ENCODE peak calls at places on chromosomes 5 and 9, in nine cellular contexts. A is osteocyte; B is fibroblast of the aortic adventitia; U is CD4-positive, alpha-beta T cell; V is heart left ventricle; H is lower lobe of right lung; D is AG04449; C is progenitor cell of endocrine pancreas; Y is A549. K is an unnamed sample.

GRCh38 chr5:26578002-26578401 is 460.4 kb downstream of the CDH9 start:
- DNase-seq in D (no peak), U (no peak), B (no peak), A (no peak), Y (no peak), C (no peak), V (no peak), H (no peak), K (no peak)

GRCh38 chr9:74573792-74574191 is 76.7 kb downstream of the RORB start:
- DNase-seq in B (no peak), C (no peak), V (no peak), Y (no peak), A (no peak), U (no peak), H (no peak), D (no peak), K (no peak)

GRCh38 chr9:106203832-106204516 is 509.6 kb downstream of the TMEM38B start:
- DNase-seq in H (no peak), Y (no peak), A (no peak), D (no peak), B (no peak), V (no peak), C (no peak), U (no peak), K (no peak)

GRCh38 chr5:115840825-115841224 is 540 bp downstream of the ATG12 start:
- DNase-seq in V (no peak), A (no peak), U (no peak), C (no peak), Y (no peak), H (no peak), B (no peak), D (no peak), K (no peak)

GRCh38 chr5:135695656-135696055 is 116.9 kb upstream of the CXCL14 start:
- DNase-seq in U (no peak), H (no peak), C (no peak), V (no peak), A (peak; percentile 76), Y (no peak), B (no peak), D (no peak), K (no peak)

GRCh38 chr9:122364783-122365150 is 6.1 kb upstream of the PTGS1 start:
- DNase-seq in D (no peak), A (no peak), B (peak; percentile 56), U (no peak), V (no peak), H (no peak), Y (no peak), C (no peak), K (no peak)

GRCh38 chr5:75337366-75338021 is 474 bp downstream of the HMGCR start:
- DNase-seq in D (no peak), H (no peak), Y (no peak), B (no peak), U (peak; percentile 3), A (peak; percentile 86), C (peak; percentile 27), V (no peak), K (peak; percentile 61)

GRCh38 chr5:42620579-42621216 is 135.9 kb upstream of the CCDC152 start:
- DNase-seq in H (no peak), U (no peak), A (no peak), D (no peak), B (peak; percentile 13), V (no peak), Y (no peak), C (no peak), K (no peak)

GRCh38 chr5:106827061-106827460 is 843.7 kb downstream of the EFNA5 start:
- DNase-seq in V (no peak), Y (no peak), B (no peak), U (no peak), H (no peak), C (no peak), A (no peak), D (peak; percentile 16), K (no peak)

GRCh38 chr9:138111607-138112006 is 234.0 kb downstream of the CACNA1B start:
- DNase-seq in H (no peak), B (no peak), V (no peak), C (no peak), D (no peak), Y (no peak), U (no peak), A (peak; percentile 73), K (no peak)

GRCh38 chr5:96151891-96152290 is 190.2 kb upstream of the ELL2 start:
- DNase-seq in U (no peak), D (no peak), C (no peak), A (no peak), B (no peak), V (no peak), Y (no peak), H (no peak), K (no peak)

GRCh38 chr5:78841767-78842166 is 143.3 kb downstream of the ARSB start:
- DNase-seq in H (no peak), D (no peak), A (no peak), B (peak; percentile 53), Y (no peak), C (no peak), V (no peak), U (no peak), K (no peak)

GRCh38 chr5:39714036-39714698 is 289.4 kb upstream of the DAB2 start:
- DNase-seq in H (no peak), B (peak; percentile 84), A (no peak), C (peak; percentile 16), V (no peak), Y (peak; percentile 27), D (no peak), U (peak; percentile 18), K (peak; percentile 55)

GRCh38 chr9:132381966-132382541 is 24.6 kb downstream of the TTF1 start:
- DNase-seq in Y (no peak), A (no peak), H (no peak), U (no peak), D (no peak), C (no peak), V (no peak), B (no peak), K (no peak)

GRCh38 chr9:134323741-134324358 is 2.4 kb upstream of the RXRA start:
- DNase-seq in U (no peak), V (peak; percentile 62), A (no peak), Y (no peak), B (no peak), H (peak; percentile 83), D (no peak), C (no peak), K (no peak)

GRCh38 chr5:29214821-29215220 is 1978.7 kb upstream of the CDH6 start:
- DNase-seq in Y (no peak), D (no peak), A (no peak), C (no peak), B (peak; percentile 51), U (no peak), H (no peak), V (no peak), K (no peak)

GRCh38 chr5:136113606-136114005 is 19.0 kb upstream of the SMAD5 start:
- DNase-seq in A (no peak), Y (no peak), H (no peak), V (no peak), B (no peak), D (no peak), C (no peak), U (no peak), K (no peak)

DNA sequence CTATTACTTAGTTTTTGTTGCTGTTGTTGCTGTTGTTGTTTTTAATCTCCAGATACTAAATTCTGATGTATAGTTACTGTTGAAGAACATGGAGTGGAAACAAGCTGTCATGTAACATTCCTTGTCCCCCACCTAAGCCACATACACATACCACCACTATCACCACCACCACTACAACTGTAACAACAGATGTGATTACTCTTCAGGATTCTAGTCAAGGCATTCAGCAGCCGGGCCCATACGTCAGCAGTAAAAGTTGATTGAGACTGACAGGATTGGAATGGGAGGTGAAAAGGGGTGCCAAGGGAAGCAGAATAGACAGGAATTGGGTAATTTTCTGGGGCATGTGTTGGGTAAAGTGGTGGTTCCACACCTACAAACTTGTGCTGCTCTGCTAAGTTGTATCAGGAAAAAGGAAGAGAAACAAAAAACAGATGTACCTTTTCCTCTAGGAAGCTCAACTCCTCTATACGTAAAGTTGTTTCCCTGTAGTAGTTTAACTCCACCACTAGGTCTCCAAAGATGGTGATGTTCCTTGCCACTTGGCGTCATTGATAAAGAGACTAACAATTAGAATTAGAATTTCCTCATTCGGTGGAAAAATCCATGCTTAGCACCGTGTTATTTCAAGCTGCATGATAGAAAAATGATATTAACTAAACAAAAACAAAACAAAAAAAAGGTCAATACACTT is 138.6 kb downstream of the ARRDC3 start:
- DNase-seq in B (no peak), Y (no peak), A (no peak), H (no peak), D (no peak), V (no peak), U (no peak), C (no peak), K (no peak)
- TF ChIP-seq CTCF in B (no peak), Y (no peak), A (peak; percentile 15), H (no peak), D (no peak), V (no peak), U (no peak), C (no peak), K (peak; percentile 15)

GRCh38 chr9:84570482-84571154 is 98.9 kb upstream of the NTRK2 start:
- DNase-seq in Y (no peak), B (peak; percentile 0), A (no peak), C (no peak), D (no peak), H (no peak), U (no peak), V (no peak), K (no peak)
- TF ChIP-seq CTCF in Y (no peak), B (no peak), A (no peak), C (no peak), D (no peak), H (no peak), U (no peak), V (no peak), K (no peak)

GRCh38 chr5:122415481-122416120 is 103.6 kb downstream of the SNCAIP start:
- DNase-seq in C (peak; percentile 41), U (no peak), V (no peak), A (no peak), D (peak; percentile 24), B (peak; percentile 72), Y (peak; percentile 4), H (peak; percentile 44), K (peak; percentile 64)
- TF ChIP-seq CTCF in C (peak; percentile 69), U (no peak), V (peak; percentile 77), A (peak; percentile 84), D (peak; percentile 78), B (peak; percentile 79), Y (peak; percentile 40), H (peak; percentile 62), K (peak; percentile 36)

DNA sequence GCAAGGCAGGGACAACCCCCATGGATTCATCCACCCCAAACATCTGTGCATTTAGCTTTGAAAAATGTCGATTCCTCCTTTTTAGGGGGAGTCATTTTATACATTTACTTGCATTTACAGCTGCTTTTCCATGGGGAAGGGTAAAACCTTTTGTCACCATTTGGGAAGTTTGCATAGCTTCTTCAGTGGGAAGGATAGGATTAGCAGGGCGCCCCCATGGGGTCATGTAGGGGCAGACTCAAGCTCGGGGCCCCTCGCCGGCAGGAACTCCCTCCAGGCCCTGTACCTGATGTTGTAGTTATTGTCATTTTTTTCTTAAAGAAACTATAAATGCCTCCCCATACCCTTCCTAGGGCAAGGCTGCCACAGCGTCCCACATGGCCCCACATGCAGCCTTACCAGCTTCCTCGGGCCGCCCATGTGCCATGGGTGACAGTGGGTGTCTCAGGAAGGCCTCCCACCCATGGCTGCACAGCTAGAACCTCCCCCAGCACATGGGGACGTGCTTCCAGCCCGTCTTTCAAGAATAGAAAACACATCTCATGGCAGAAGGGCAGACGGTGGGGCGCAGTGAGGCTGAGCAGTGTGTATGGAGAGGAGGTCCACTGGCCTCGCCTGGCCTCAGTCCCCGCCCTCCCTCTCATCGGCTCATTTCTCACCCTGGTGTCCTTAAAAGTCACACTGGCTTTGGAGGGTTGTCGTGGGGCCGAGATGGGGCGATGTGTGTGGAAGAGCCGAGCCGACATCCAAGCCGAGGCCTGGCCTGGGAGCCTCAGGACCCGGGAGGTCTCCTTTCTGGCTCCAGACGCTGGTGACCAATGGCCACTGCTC is 76.1 kb upstream of the OTULINL start:
- DNase-seq in C (no peak), Y (no peak), B (no peak), U (no peak), H (no peak), D (no peak), V (no peak), A (no peak), K (no peak)
- TF ChIP-seq CTCF in C (peak; percentile 12), Y (no peak), B (peak; percentile 20), U (no peak), H (no peak), D (no peak), V (peak; percentile 3), A (no peak), K (no peak)